ENCODE peak calls at places on chromosomes 13 and 19, in eight cellular contexts. U is stimulated activated CD4-positive, alpha-beta T cell treated with anti-CD3 and anti-CD28 coated beads, Interleukin-1b, Interleukin-23, amount 100 ng/mL, for 4 hours; Z is RWPE1; D is WTC11; C is amygdala; H is heart left ventricle; F is glutamatergic neuron; W is COR-L47. Q is an unnamed sample.

GRCh38 chr13:30429721-30430694 is 7.7 kb downstream of the UBE2L5 start:
- DNase-seq in C (no peak), U (peak), D (no peak), H (no peak), W (no peak), Z (peak), F (no peak), Q (no peak)

GRCh38 chr13:79393564-79394249 is 12.3 kb downstream of the RBM26 start:
- DNase-seq in D (no peak), U (no peak), H (no peak), F (no peak), C (no peak), Z (no peak), W (no peak), Q (no peak)

GRCh38 chr13:31092631-31093030 is 69.1 kb downstream of the HSPH1 start:
- DNase-seq in F (no peak), Z (no peak), C (no peak), H (no peak), D (no peak), U (no peak), W (no peak), Q (no peak)

GRCh38 chr13:65095697-65096096 is 2134.4 kb downstream of the PCDH9 start:
- DNase-seq in F (no peak), Z (no peak), C (no peak), H (no peak), W (no peak), D (no peak), U (no peak), Q (no peak)

GRCh38 chr19:18685597-18686164 is 2.2 kb downstream of the CRTC1 start:
- DNase-seq in Z (no peak), F (no peak), W (no peak), D (no peak), H (no peak), U (no peak), C (no peak), Q (no peak)

GRCh38 chr19:40754611-40755247 is 3.7 kb downstream of the SNRPA start:
- DNase-seq in U (no peak), Z (no peak), D (no peak), F (no peak), H (no peak), C (no peak), W (no peak), Q (no peak)

GRCh38 chr19:40995355-40995754 is 4.3 kb downstream of the CYP2B6 start:
- DNase-seq in W (no peak), F (no peak), D (no peak), Z (peak), U (no peak), H (no peak), C (no peak), Q (no peak)

GRCh38 chr19:46495789-46496099 is at the start of gene PNMA8B:
- DNase-seq in F (peak), U (no peak), D (peak), W (peak), C (peak), H (peak), Z (peak), Q (peak)

GRCh38 chr13:98880673-98881072 is 97.2 kb downstream of the DOCK9 start:
- DNase-seq in C (no peak), U (no peak), H (no peak), W (no peak), Z (no peak), D (no peak), F (no peak), Q (no peak)

GRCh38 chr13:109395014-109395413 is 391.4 kb downstream of the IRS2 start:
- DNase-seq in D (no peak), Z (no peak), U (no peak), F (no peak), H (no peak), C (no peak), W (no peak), Q (no peak)

GRCh38 chr13:114053026-114053425 is 79.2 kb upstream of the C13orf46 start:
- DNase-seq in C (no peak), U (no peak), F (no peak), Z (no peak), W (no peak), D (no peak), H (no peak), Q (no peak)

GRCh38 chr19:45645631-45646344 is 6.6 kb upstream of the EML2 start:
- DNase-seq in D (peak), U (peak), W (peak), H (peak), Z (peak), C (peak), F (peak), Q (peak)

GRCh38 chr19:15448778-15449619 is 757 bp downstream of the WIZ start:
- DNase-seq in W (no peak), D (no peak), H (peak), F (no peak), C (no peak), Z (no peak), U (no peak), Q (no peak)

GRCh38 chr19:5993516-5994406 is 15.8 kb upstream of the RANBP3 start:
- DNase-seq in C (no peak), W (no peak), U (no peak), F (peak), Z (no peak), D (no peak), H (peak), Q (no peak)

GRCh38 chr19:29842471-29843179 is 30.8 kb downstream of the CCNE1 start:
- DNase-seq in C (no peak), W (no peak), Z (no peak), D (no peak), F (no peak), H (no peak), U (no peak), Q (no peak)

GRCh38 chr19:55437410-55437809 is 5.7 kb downstream of the SHISA7 start:
- DNase-seq in H (no peak), D (peak), F (peak), Z (peak), U (no peak), C (no peak), W (no peak), Q (no peak)

GRCh38 chr13:53041968-53042485 is 13.4 kb downstream of the OLFM4 start:
- DNase-seq in U (no peak), H (no peak), F (no peak), Z (no peak), W (no peak), C (no peak), D (no peak), Q (no peak)

GRCh38 chr19:55440411-55441105 is 2.5 kb downstream of the SHISA7 start:
- DNase-seq in D (peak), F (peak), Z (no peak), H (no peak), W (no peak), U (no peak), C (no peak), Q (no peak)

GRCh38 chr13:99926014-99926731 is 45.4 kb downstream of the ZIC5 start:
- DNase-seq in W (peak), Z (peak), H (no peak), U (no peak), C (no peak), F (no peak), D (no peak), Q (peak)